ENCODE peak calls at places on chromosome 5, in four cellular contexts. V is AG09319, C is left cardiac atrium, X is T-helper 17 cell. P is an unnamed sample.

GRCh38 chr5:172722309-172722815 is 48.6 kb downstream of the DUSP1 start:
- DNase-seq in V (no peak), C (no peak), X (no peak), P (no peak)

GRCh38 chr5:119355244-119355635 is 579 bp upstream of the TNFAIP8 start:
- DNase-seq in V (no peak), C (peak; percentile 32), X (peak; percentile 30), P (no peak)

GRCh38 chr5:159310492-159310891 is 19.8 kb downstream of the IL12B start:
- DNase-seq in V (no peak), C (peak; percentile 26), X (no peak), P (no peak)

GRCh38 chr5:9888517-9888916 is 258.4 kb upstream of the TAS2R1 start:
- DNase-seq in V (peak; percentile 72), C (no peak), X (no peak), P (no peak)

GRCh38 chr5:143586781-143587362 is 183.4 kb upstream of the NR3C1 start:
- DNase-seq in V (no peak), C (peak; percentile 36), X (no peak), P (no peak)

GRCh38 chr5:55758714-55759113 is 20.9 kb downstream of the DDX4 start:
- DNase-seq in V (no peak), C (no peak), X (no peak), P (no peak)

GRCh38 chr5:175558801-175559480 is 80.6 kb downstream of the SFXN1 start:
- DNase-seq in V (no peak), C (no peak), X (no peak), P (no peak)

GRCh38 chr5:114185274-114185673 is 176.6 kb upstream of the KCNN2 start:
- DNase-seq in V (peak; percentile 43), C (peak; percentile 55), X (no peak), P (peak; percentile 17)

GRCh38 chr5:21154526-21154925 is 1166.5 kb upstream of the CDH18 start:
- DNase-seq in V (no peak), C (no peak), X (no peak), P (no peak)

GRCh38 chr5:129963359-129963758 is 59.1 kb downstream of the CHSY3 start:
- DNase-seq in V (peak; percentile 52), C (no peak), X (no peak), P (no peak)

GRCh38 chr5:146342882-146343865 is 4.5 kb downstream of the POU4F3 start:
- DNase-seq in V (no peak), C (no peak), X (no peak), P (no peak)

GRCh38 chr5:159362190-159362589 is 31.9 kb upstream of the IL12B start:
- DNase-seq in V (no peak), C (no peak), X (no peak), P (no peak)

GRCh38 chr5:173547579-173547978 is 68.9 kb downstream of the BOD1 start:
- DNase-seq in V (no peak), C (no peak), X (no peak), P (no peak)

GRCh38 chr5:1195916-1196315 is 5.5 kb upstream of the SLC6A19 start:
- DNase-seq in V (no peak), C (peak; percentile 9), X (no peak), P (no peak)

GRCh38 chr5:178225174-178225573 is 7.4 kb downstream of the PHYKPL start:
- DNase-seq in V (no peak), C (no peak), X (no peak), P (no peak)

GRCh38 chr5:163565931-163566608 is 60.7 kb downstream of the MAT2B start:
- DNase-seq in V (no peak), C (peak; percentile 25), X (peak; percentile 12), P (no peak)

GRCh38 chr5:23208959-23209431 is 298.4 kb upstream of the PRDM9 start:
- DNase-seq in V (no peak), C (no peak), X (no peak), P (no peak)

GRCh38 chr5:137352095-137352494 is 147.0 kb downstream of the SPOCK1 start:
- DNase-seq in V (no peak), C (no peak), X (no peak), P (no peak)

GRCh38 chr5:176664886-176665285 is 17.6 kb downstream of the TSPAN17 start:
- DNase-seq in V (no peak), C (peak; percentile 18), X (no peak), P (no peak)

GRCh38 chr5:1010641-1011046 is 2.0 kb downstream of the NKD2 start:
- DNase-seq in V (no peak), C (peak; percentile 17), X (peak; percentile 7), P (no peak)

GRCh38 chr5:147882586-147883313 is 4.2 kb downstream of the SCGB3A2 start:
- DNase-seq in V (no peak), C (no peak), X (no peak), P (no peak)

GRCh38 chr5:101687630-101688029 is 608.5 kb downstream of the SLCO4C1 start:
- DNase-seq in V (no peak), C (no peak), X (no peak), P (no peak)